ENCODE peak calls at places on chromosomes 2 and 18, in six cellular contexts. Z, M, E, H, O and B are unnamed samples.

GRCh38 chr18:64365106-64365505 is 216.2 kb upstream of the LINC00305 start:
- DNase-seq in Z (no peak), M (no peak), E (no peak), H (no peak), O (no peak), B (no peak)

GRCh38 chr2:149167941-149168340 is 129.4 kb downstream of the LYPD6B start:
- DNase-seq in Z (peak; percentile 24), M (no peak), E (no peak), H (no peak), O (no peak), B (no peak)

GRCh38 chr2:240126731-240127130 is 9.4 kb downstream of the COPS9 start:
- DNase-seq in Z (no peak), M (no peak), E (no peak), H (peak; percentile 9), O (no peak), B (no peak)

GRCh38 chr2:172790404-172790803 is 54.8 kb downstream of the RAPGEF4 start:
- DNase-seq in Z (no peak), M (no peak), E (no peak), H (no peak), O (no peak), B (no peak)

GRCh38 chr18:8368490-8369217 is 240.6 kb upstream of the RAB12 start:
- DNase-seq in Z (no peak), M (no peak), E (no peak), H (no peak), O (no peak), B (peak; percentile 43)

GRCh38 chr2:239396881-239397681 is 3.7 kb downstream of the HDAC4 start:
- DNase-seq in Z (peak; percentile 51), M (peak; percentile 51), E (no peak), H (no peak), O (peak; percentile 70), B (no peak)

GRCh38 chr18:45335644-45336043 is 279.6 kb upstream of the SLC14A2 start:
- DNase-seq in Z (no peak), M (no peak), E (no peak), H (no peak), O (no peak), B (no peak)

GRCh38 chr2:24076849-24077534 is 866 bp upstream of the SF3B6 start:
- DNase-seq in Z (no peak), M (no peak), E (no peak), H (peak; percentile 40), O (no peak), B (no peak)

GRCh38 chr2:99166218-99166617 is 11.5 kb downstream of the LIPT1 start:
- DNase-seq in Z (no peak), M (no peak), E (no peak), H (no peak), O (no peak), B (no peak)

GRCh38 chr2:84302513-84303412 is 156.3 kb downstream of the SUCLG1 start:
- DNase-seq in Z (peak; percentile 46), M (no peak), E (no peak), H (no peak), O (no peak), B (no peak)

GRCh38 chr2:225010804-225011203 is 31.5 kb downstream of the DOCK10 start:
- DNase-seq in Z (no peak), M (no peak), E (no peak), H (no peak), O (no peak), B (no peak)

GRCh38 chr2:174606336-174606735 is 8.7 kb upstream of the WIPF1 start:
- DNase-seq in Z (no peak), M (peak; percentile 64), E (no peak), H (peak; percentile 57), O (no peak), B (no peak)

GRCh38 chr18:34491719-34492118 is 218.4 kb upstream of the DTNA start:
- DNase-seq in Z (no peak), M (no peak), E (no peak), H (no peak), O (no peak), B (no peak)

GRCh38 chr2:224882291-224883171 is 159.7 kb downstream of the DOCK10 start:
- DNase-seq in Z (no peak), M (no peak), E (no peak), H (no peak), O (no peak), B (no peak)

GRCh38 chr2:15780234-15780633 is 160.1 kb upstream of the MYCN start:
- DNase-seq in Z (no peak), M (no peak), E (no peak), H (no peak), O (no peak), B (no peak)

GRCh38 chr2:15780912-15781574 is 159.3 kb upstream of the MYCN start:
- DNase-seq in Z (no peak), M (no peak), E (no peak), H (no peak), O (no peak), B (no peak)

GRCh38 chr2:15783489-15783888 is 156.9 kb upstream of the MYCN start:
- DNase-seq in Z (no peak), M (no peak), E (no peak), H (no peak), O (no peak), B (no peak)

GRCh38 chr2:15782769-15783294 is 157.5 kb upstream of the MYCN start:
- DNase-seq in Z (no peak), M (no peak), E (no peak), H (no peak), O (no peak), B (no peak)

DNA sequence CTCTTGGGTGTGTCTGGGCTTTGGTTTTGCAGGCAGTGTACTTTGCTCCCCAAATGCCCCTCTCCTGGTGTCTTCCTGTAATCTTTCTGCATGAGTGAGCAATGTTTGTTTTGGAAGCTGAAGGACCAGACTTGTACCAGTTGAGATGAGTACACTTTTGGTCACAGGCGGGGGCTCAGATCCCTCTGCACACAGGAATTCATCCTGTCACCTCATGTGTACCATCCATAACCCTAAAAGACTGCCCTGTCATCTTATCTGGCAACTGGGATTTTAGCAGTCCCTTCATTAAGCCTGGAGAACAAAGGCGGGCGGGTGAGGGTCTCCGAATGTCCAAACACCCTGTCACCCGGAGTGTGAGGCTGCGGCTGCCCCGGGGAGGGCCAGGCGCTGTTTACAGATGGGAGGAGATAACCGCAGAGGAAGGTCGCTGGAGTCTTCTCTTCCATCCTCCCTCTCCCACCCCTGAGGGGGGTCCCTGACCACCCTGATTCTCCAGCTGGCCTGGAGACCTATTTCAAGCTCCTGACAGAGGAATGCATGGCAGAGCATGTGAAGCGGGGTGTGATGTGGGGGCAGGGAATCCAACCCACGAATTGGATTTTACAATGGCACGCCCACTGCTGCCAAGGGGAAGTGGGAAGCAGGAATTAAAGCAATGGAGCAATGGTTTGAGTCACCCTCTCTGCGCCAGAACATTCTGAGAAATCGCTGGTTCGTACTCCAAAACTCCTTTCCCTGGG is 158.2 kb upstream of the MYCN start:
- DNase-seq in Z (no peak), M (no peak), E (no peak), H (no peak), O (no peak), B (no peak)
- H3K27ac ChIP-seq in Z (no peak overlapping the region), M (no peak overlapping the region), E (no peak overlapping the region), H (no peak overlapping the region), O (no peak overlapping the region), B (no peak overlapping the region)

DNA sequence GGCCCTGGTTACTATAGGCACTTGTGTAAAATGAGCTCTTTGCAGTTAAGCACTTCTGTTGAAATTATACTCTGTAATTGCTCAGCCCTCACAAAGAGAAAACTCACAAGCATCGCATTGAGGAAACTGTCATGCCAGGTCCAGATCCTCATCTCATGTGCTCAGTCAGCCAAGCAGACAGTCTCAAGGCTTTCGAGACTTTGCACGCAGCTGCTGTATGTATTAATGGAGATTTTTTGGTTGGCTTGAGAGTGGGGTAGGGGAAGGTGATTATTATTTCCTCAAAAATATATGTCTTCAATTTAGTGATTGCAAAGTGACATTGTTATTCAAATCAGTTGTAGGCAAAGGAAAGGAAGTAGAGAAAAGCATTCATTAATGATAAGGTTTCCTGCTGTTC is 32.9 kb upstream of the PHLPP1 start:
- DNase-seq in Z (no peak), M (no peak), E (no peak), H (no peak), O (no peak), B (no peak)
- H3K27ac ChIP-seq in Z (no peak overlapping the region), M (no peak overlapping the region), E (no peak overlapping the region), H (no peak overlapping the region), O (no peak overlapping the region), B (no peak overlapping the region)

DNA sequence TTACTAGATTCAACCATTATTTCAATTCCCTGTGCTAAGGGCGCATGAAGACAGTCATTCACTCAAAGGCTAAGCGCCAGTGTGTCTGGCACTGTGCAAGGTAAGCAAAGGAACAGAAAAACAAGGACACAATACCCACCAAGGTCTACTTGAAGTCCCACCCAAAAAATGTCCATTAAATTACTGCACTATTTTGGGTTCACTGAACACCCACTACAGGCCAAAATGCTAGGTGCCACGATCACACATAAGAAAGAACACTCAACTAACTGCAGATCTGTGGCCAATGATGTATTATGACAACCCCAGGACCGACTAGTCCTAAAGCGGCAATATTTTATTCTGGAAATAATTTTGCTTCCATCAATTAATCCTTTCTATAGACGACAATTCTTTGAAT is 1.8 kb downstream of the TMEM131 start:
- DNase-seq in Z (no peak), M (no peak), E (no peak), H (no peak), O (no peak), B (no peak)
- H3K27ac ChIP-seq in Z (peak overlapping the region; percentile 86), M (no peak overlapping the region), E (peak overlapping the region; percentile 96), H (peak overlapping the region; percentile 97), O (no peak overlapping the region), B (no peak overlapping the region)

GRCh38 chr18:23471486-23471885 is 18.4 kb downstream of the RIOK3 start:
- DNase-seq in Z (no peak), M (no peak), E (no peak), H (no peak), O (no peak), B (no peak)
- H3K27ac ChIP-seq in Z (no peak overlapping the region), M (no peak overlapping the region), E (no peak overlapping the region), H (no peak overlapping the region), O (no peak overlapping the region), B (no peak overlapping the region)

GRCh38 chr2:241739651-241740050 is 5.2 kb downstream of the D2HGDH start:
- DNase-seq in Z (no peak), M (peak; percentile 54), E (no peak), H (no peak), O (no peak), B (no peak)

GRCh38 chr2:241741016-241741415 is 6.6 kb downstream of the D2HGDH start:
- DNase-seq in Z (no peak), M (peak; percentile 76), E (no peak), H (no peak), O (no peak), B (no peak)

GRCh38 chr2:241739177-241739576 is 4.7 kb downstream of the D2HGDH start:
- DNase-seq in Z (no peak), M (no peak), E (no peak), H (no peak), O (no peak), B (no peak)

GRCh38 chr2:241736111-241736510 is 1.7 kb downstream of the D2HGDH start:
- DNase-seq in Z (no peak), M (no peak), E (no peak), H (no peak), O (no peak), B (no peak)

DNA sequence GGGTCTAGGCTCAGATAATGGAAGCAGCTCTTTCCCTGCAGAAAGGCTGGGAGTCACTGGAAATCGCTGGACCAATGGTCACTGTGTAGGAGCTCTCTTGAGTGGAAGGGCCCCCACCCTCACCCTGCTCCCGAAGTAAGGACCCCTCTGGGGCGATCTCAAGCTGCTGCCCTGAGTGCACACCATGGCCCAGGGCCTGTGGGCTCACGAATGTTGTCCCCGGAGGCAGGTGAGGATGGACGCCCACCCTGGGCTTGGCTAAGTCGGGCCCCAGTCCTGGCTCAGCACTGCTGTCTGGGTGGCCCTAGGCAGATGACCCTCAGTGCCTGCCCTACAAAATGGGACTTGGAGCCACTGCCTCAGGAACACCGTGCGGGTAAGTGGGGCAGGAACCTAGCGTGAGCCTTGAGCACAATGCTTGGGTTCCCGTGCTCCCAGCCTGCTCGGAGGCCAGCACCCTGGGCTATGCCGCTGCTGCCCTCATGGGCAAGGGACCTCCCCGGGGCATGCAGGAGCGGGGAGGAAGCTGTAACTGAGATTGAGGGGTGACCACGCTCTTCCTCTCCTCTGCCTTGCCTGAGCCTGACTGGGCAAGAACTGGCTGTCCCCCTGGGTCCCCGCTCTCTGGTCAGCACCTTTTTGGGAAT is 3.7 kb downstream of the D2HGDH start:
- DNase-seq in Z (no peak), M (no peak), E (no peak), H (no peak), O (no peak), B (no peak)
- H3K27ac ChIP-seq in Z (no peak overlapping the region), M (no peak overlapping the region), E (no peak overlapping the region), H (no peak overlapping the region), O (no peak overlapping the region), B (no peak overlapping the region)